ENCODE peak calls at places on chromosomes 3 and 15, in six cellular contexts. S, A, D, C, J and N are unnamed samples.

GRCh38 chr3:185079620-185080019 is 73.2 kb downstream of the C3orf70 start:
- DNase-seq in S (no peak), A (no peak), J (no peak), C (no peak), D (no peak), N (no peak)

GRCh38 chr15:101277943-101278564 is 769 bp upstream of the SELENOS start:
- DNase-seq in J (no peak), C (no peak), S (no peak), A (no peak), D (no peak), N (no peak)

GRCh38 chr3:165855581-165855980 is 18.4 kb upstream of the BCHE start:
- DNase-seq in S (no peak), J (peak; percentile 97), D (no peak), A (no peak), C (peak; percentile 74), N (no peak)

GRCh38 chr3:133821767-133822638 is 16.4 kb downstream of the SRPRB start:
- DNase-seq in J (peak; percentile 77), D (peak; percentile 88), S (no peak), C (peak; percentile 73), A (no peak), N (no peak)

GRCh38 chr15:75347222-75348033 is 589 bp downstream of the NEIL1 start:
- DNase-seq in D (peak; percentile 62), J (peak; percentile 40), S (peak; percentile 54), C (no peak), A (peak; percentile 84), N (peak; percentile 76)

GRCh38 chr15:77097317-77097721 is 26.4 kb upstream of the TSPAN3 start:
- DNase-seq in A (no peak), D (no peak), S (no peak), C (no peak), J (no peak), N (no peak)

GRCh38 chr3:114504941-114505632 is 211.3 kb downstream of the TIGIT start:
- DNase-seq in J (peak; percentile 23), A (no peak), D (no peak), C (no peak), S (no peak), N (no peak)

GRCh38 chr3:158105124-158105709 is 1.0 kb downstream of the SHOX2 start:
- DNase-seq in D (no peak), J (no peak), S (no peak), A (no peak), C (no peak), N (peak; percentile 32)

GRCh38 chr3:181316481-181316880 is 326.9 kb upstream of the DNAJC19 start:
- DNase-seq in A (no peak), S (no peak), J (peak; percentile 72), D (no peak), C (no peak), N (no peak)

GRCh38 chr15:81749667-81750360 is 296.0 kb downstream of the MEX3B start:
- DNase-seq in S (no peak), D (no peak), A (peak; percentile 54), C (no peak), J (no peak), N (no peak)

GRCh38 chr3:110810356-110810755 is 261.3 kb upstream of the NECTIN3 start:
- DNase-seq in S (no peak), A (no peak), C (no peak), J (peak; percentile 51), D (no peak), N (no peak)

GRCh38 chr15:44798815-44799214 is 62.5 kb downstream of the TRIM69 start:
- DNase-seq in A (no peak), S (peak; percentile 19), C (no peak), J (no peak), D (no peak), N (no peak)

GRCh38 chr15:71660501-71660900 is 149.9 kb upstream of the NR2E3 start:
- DNase-seq in S (no peak), A (no peak), D (no peak), C (no peak), J (peak; percentile 42), N (no peak)

GRCh38 chr15:39204031-39204430 is 376.8 kb upstream of the THBS1 start:
- DNase-seq in C (no peak), A (no peak), J (peak; percentile 47), D (no peak), S (no peak), N (no peak)

GRCh38 chr3:60809857-60810256 is 441.4 kb downstream of the FHIT start:
- DNase-seq in C (no peak), S (no peak), J (peak; percentile 92), D (no peak), A (no peak), N (no peak)

GRCh38 chr15:39462691-39463090 is 118.2 kb upstream of the THBS1 start:
- DNase-seq in A (no peak), D (no peak), S (no peak), C (no peak), J (peak; percentile 10), N (no peak)

GRCh38 chr3:104273046-104273649 is 1093.6 kb upstream of the ALCAM start:
- DNase-seq in S (peak; percentile 35), C (no peak), A (no peak), D (no peak), J (peak; percentile 52), N (peak; percentile 3)

GRCh38 chr3:67654832-67655152 is 380 bp upstream of the SUCLG2 start:
- DNase-seq in S (no peak), J (no peak), C (no peak), D (no peak), A (no peak), N (no peak)

GRCh38 chr3:188497021-188497420 is 343.1 kb downstream of the LPP start:
- DNase-seq in C (no peak), A (no peak), D (no peak), J (peak; percentile 9), S (no peak), N (no peak)

GRCh38 chr3:291028-291427 is 94.5 kb downstream of the CHL1 start:
- DNase-seq in A (no peak), S (no peak), J (no peak), C (no peak), D (no peak), N (no peak)

GRCh38 chr15:70214941-70215635 is 117.4 kb upstream of the TLE3 start:
- DNase-seq in A (no peak), D (no peak), S (no peak), C (no peak), J (no peak), N (no peak)

GRCh38 chr15:70214266-70214665 is 116.5 kb upstream of the TLE3 start:
- DNase-seq in J (no peak), D (no peak), A (no peak), S (peak; percentile 14), C (no peak), N (no peak)

GRCh38 chr15:70217246-70218160 is 119.8 kb upstream of the TLE3 start:
- DNase-seq in S (no peak), A (no peak), D (no peak), C (no peak), J (no peak), N (no peak)

GRCh38 chr15:70213779-70214178 is 116.1 kb upstream of the TLE3 start:
- DNase-seq in J (no peak), S (no peak), D (no peak), A (no peak), C (no peak), N (no peak)

GRCh38 chr15:70215951-70216350 is 118.2 kb upstream of the TLE3 start:
- DNase-seq in C (no peak), D (no peak), A (no peak), J (no peak), S (no peak), N (no peak)
- TF ChIP-seq CTCF in C (no peak), D (no peak), A (no peak), J (no peak), S (no peak), N (no peak)

DNA sequence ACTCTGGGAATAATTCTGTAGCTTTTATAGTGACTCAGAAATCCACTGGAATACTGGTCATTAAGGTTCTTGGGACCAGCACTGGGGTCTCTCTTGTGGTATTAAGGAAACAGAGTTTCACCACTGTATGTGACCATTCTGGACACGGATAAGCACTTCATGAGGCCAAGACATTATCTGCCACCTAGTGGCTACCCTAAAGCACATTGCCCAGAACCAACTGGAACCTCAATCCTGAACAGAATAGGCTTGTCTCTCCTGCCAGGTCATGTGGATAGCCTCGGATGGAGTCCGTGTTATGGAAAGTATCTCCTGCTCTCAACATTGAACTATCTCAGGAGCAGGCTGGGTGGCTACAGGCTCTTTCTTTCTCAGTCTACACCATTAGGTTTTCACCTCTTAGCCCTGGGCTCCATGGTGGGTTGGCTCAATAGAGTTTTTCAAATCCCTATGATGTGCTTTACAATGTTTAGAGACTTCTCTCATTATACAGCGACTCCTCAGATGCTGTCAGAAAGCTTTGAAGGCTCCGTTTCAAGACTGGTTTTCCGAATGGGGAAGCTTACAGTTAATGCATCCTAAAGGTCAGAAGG is 167.6 kb upstream of the ST8SIA2 start:
- DNase-seq in J (peak; percentile 47), S (peak; percentile 42), D (peak; percentile 27), C (no peak), A (peak; percentile 24), N (peak; percentile 15)
- TF ChIP-seq CTCF in J (peak; percentile 64), S (peak; percentile 59), D (peak; percentile 53), C (peak; percentile 72), A (peak; percentile 49), N (peak; percentile 47)

DNA sequence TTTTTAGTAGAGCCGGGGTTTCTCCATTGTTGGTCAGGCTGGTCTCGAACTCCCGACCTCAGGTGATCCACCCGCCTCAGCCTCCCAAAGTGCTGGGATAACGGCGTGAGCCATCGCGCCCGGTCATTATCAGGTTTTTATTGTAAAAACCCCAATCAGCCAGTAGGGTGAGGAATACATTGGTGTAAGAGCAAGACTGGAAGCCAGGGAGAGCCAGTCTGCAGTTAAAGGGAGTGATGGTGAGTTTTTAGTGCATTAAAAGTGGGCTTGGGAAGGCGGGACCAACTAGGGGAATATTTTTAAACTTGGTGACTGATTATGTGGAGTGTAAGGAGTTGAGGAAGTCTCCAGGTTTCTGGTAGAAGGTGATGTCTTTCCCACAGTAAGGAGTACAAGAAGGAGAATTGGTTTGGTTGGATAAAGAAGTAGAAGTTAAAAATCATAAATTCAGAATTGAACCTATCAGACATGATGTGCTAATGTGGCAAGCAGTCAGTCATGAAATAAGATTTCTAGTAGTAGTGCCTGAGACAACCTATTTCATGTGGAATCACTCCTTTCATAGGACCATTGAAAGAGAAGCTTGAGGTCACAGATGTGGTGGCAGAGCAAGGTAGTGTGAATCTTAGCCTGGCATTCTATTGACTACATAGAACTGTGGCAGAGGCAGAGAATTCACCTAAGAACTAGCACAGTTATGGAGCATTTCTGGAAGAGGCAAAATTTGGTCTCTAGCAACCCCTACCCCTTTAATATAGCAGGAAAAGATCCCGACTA is 2.4 kb upstream of the DCBLD2 start:
- DNase-seq in A (no peak), S (no peak), J (no peak), C (no peak), D (no peak), N (no peak)
- TF ChIP-seq CTCF in A (no peak), S (no peak), J (no peak), C (no peak), D (no peak), N (no peak)

GRCh38 chr3:55899887-55900286 is 412.8 kb upstream of the WNT5A start:
- DNase-seq in D (no peak), S (peak; percentile 31), J (no peak), C (no peak), A (no peak), N (no peak)
- TF ChIP-seq CTCF in D (no peak), S (peak; percentile 38), J (peak; percentile 23), C (peak; percentile 41), A (no peak), N (peak; percentile 2)

GRCh38 chr3:31908391-31909097 is 72.5 kb downstream of the OSBPL10 start:
- DNase-seq in D (no peak), C (no peak), J (peak; percentile 31), S (no peak), A (no peak), N (no peak)
- TF ChIP-seq CTCF in D (no peak), C (peak; percentile 33), J (peak; percentile 23), S (no peak), A (no peak), N (no peak)